ENCODE peak calls at places on chromosome 7, in seven cellular contexts. N is brain microvascular endothelial cell; B is iPS DF 6.9; K is GM23338; H is astrocyte of the spinal cord; Z is GM12864; W is CD4-positive, alpha-beta memory T cell. O is an unnamed sample.

GRCh38 chr7:65381742-65382141 is 8.1 kb downstream of the ZNF92 start:
- DNase-seq in Z (no peak), W (no peak), N (no peak), H (no peak), K (peak), B (no peak), O (no peak)

GRCh38 chr7:16933296-16934248 is 51.8 kb upstream of the AGR3 start:
- DNase-seq in H (no peak), N (no peak), B (no peak), K (no peak), W (no peak), Z (no peak), O (no peak)

GRCh38 chr7:28686418-28686800 is 271.7 kb downstream of the TRIL start:
- DNase-seq in Z (no peak), N (peak), K (peak), W (no peak), H (peak), B (no peak), O (peak)

GRCh38 chr7:111802194-111802785 is 240.0 kb upstream of the IMMP2L start:
- DNase-seq in H (no peak), N (no peak), B (no peak), W (no peak), K (no peak), Z (no peak), O (no peak)

GRCh38 chr7:95906871-95907270 is 134.5 kb downstream of the DYNC1I1 start:
- DNase-seq in H (no peak), B (no peak), K (peak), Z (no peak), W (no peak), N (no peak), O (no peak)

GRCh38 chr7:140696679-140697446 is at the start of gene NDUFB2:
- DNase-seq in Z (peak), H (peak), B (peak), W (peak), K (peak), N (peak), O (peak)

GRCh38 chr7:36155811-36156361 is 2.8 kb downstream of the EEPD1 start:
- DNase-seq in B (no peak), N (no peak), H (peak), Z (no peak), W (no peak), K (peak), O (peak)

GRCh38 chr7:1120791-1121190 is 32.9 kb downstream of the GPER1 start:
- DNase-seq in H (no peak), K (no peak), B (no peak), N (no peak), W (no peak), Z (no peak), O (no peak)

GRCh38 chr7:122989577-122989976 is 5.9 kb downstream of the TAS2R16 start:
- DNase-seq in W (no peak), H (no peak), N (no peak), Z (no peak), K (no peak), B (no peak), O (no peak)

GRCh38 chr7:148979827-148980226 is 48.5 kb downstream of the PDIA4 start:
- DNase-seq in K (no peak), Z (no peak), H (no peak), W (peak), N (no peak), B (no peak), O (no peak)

GRCh38 chr7:128940494-128941322 is 3.0 kb downstream of the IRF5 start:
- DNase-seq in B (no peak), Z (peak), W (peak), H (no peak), K (no peak), N (no peak), O (peak)

GRCh38 chr7:5457245-5457735 is 33.7 kb upstream of the TNRC18 start:
- DNase-seq in Z (no peak), N (no peak), B (no peak), H (no peak), K (no peak), W (no peak), O (peak)

GRCh38 chr7:24869572-24869971 is 110.4 kb downstream of the OSBPL3 start:
- DNase-seq in Z (no peak), H (peak), B (no peak), K (no peak), N (no peak), W (no peak), O (no peak)

GRCh38 chr7:109449760-109450159 is 880.1 kb downstream of the DNAJB9 start:
- DNase-seq in N (no peak), W (no peak), H (no peak), B (no peak), Z (no peak), K (peak), O (no peak)

GRCh38 chr7:84218681-84219080 is 24.1 kb upstream of the SEMA3A start:
- DNase-seq in W (no peak), Z (no peak), N (peak), H (peak), K (no peak), B (no peak), O (no peak)

GRCh38 chr7:15686957-15687644 is 618 bp upstream of the MEOX2 start:
- DNase-seq in W (no peak), K (peak), B (no peak), N (no peak), H (no peak), Z (no peak), O (peak)

GRCh38 chr7:15686209-15686956 is at the start of gene MEOX2:
- DNase-seq in Z (no peak), N (peak), B (no peak), K (peak), W (no peak), H (peak), O (peak)

GRCh38 chr7:15685358-15686181 is 913 bp downstream of the MEOX2 start:
- DNase-seq in K (peak), N (no peak), W (no peak), H (peak), B (no peak), Z (no peak), O (peak)

GRCh38 chr7:15684834-15685233 is 1.6 kb downstream of the MEOX2 start:
- DNase-seq in N (no peak), K (peak), Z (no peak), B (no peak), W (no peak), H (no peak), O (peak)

GRCh38 chr7:15687645-15688025 is 1.2 kb upstream of the MEOX2 start:
- DNase-seq in B (no peak), K (peak), W (no peak), N (no peak), H (no peak), Z (no peak), O (peak)
- H3K4me3 ChIP-seq in B (no peak), K (peak), W (no peak), N (peak), H (peak), Z (no peak), O (peak)

GRCh38 chr7:131111792-131112191 is 215.9 kb upstream of the MKLN1 start:
- DNase-seq in B (no peak), N (no peak), Z (no peak), H (no peak), W (no peak), K (no peak), O (no peak)
- H3K4me3 ChIP-seq in B (no peak), N (no peak), Z (no peak), H (no peak), W (no peak), K (no peak), O (no peak)

DNA sequence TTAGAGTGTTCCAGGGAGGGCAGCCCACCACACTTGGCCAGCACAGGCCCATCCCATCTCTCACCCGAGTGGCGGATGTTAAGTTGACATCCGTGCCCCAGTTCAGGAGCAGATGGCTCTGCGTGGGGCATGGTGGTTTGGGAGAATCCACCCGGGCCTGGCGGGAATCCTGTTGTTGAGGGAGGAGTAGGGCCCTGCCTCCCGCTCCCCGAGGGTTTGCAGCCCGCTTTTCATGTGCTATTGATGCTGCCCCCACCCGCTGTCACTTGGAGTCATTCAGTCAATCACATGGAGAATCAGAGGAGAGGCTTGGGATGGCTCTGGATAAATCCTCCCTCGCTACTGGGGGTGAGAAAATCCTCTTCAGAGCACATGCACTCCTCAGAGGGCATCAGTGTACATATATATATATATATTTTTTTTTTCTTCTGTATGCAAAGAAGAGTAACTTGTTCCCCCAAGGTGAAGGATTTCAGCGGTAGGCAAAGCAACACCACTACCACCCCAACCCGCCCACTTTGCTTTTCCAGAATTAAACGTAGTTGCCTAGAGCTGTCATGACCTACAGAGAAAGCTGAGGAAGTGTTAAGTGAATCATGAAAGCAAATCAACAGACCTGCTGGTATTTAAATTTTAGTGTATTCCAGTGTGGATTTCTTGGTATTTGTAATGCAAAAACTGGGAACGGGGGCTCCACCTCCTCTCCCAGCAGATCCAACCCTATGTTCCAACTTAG is 450.7 kb upstream of the GALNT17 start:
- DNase-seq in Z (no peak), H (no peak), W (no peak), B (no peak), N (no peak), K (peak), O (peak)
- H3K4me3 ChIP-seq in Z (peak), H (no peak), W (no peak), B (no peak), N (no peak), K (peak), O (no peak)

DNA sequence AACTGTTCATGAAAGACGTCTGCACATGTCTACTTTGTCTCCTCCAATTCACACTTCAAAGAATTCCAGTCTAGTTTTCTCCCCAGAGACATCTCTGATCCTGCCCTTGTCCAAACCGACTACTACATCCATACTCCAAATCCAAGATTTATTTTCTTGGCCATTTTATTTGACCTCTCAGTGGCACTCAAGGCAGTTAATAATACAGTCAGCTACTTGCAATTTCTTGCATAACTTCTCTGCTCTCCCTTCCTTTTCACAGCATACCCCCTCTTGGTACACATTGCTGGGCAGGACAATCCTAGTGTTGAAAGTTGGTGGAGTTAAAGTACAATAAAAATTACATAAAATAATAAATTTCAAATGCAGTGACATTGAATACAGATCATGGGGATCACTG is 170.9 kb upstream of the INHBA start:
- DNase-seq in W (no peak), H (no peak), K (no peak), N (no peak), B (no peak), Z (no peak), O (no peak)
- H3K4me3 ChIP-seq in W (no peak), H (no peak), K (no peak), N (no peak), B (no peak), Z (no peak), O (no peak)

DNA sequence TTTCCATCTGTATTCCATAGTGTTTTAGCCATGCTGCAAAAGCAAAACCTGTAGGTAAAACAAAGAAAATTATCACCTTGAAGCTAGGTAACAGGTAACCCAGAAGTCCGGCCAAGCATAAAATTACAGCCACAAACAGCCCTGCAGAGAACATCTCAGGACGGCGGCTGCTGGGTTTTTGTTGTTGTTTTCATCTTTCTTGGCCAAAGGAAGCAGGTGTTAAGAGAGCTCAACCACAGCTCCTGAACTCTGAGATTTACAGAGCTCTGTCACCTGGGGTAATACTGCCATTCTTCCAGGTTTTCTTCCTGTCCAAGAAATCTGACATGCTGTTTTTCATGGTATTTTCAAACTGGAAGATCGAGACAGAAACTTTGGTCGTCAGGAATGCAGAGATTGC is 847 bp upstream of the SCIN start:
- DNase-seq in H (no peak), N (no peak), Z (no peak), K (peak), W (no peak), B (no peak), O (peak)
- H3K4me3 ChIP-seq in H (no peak), N (no peak), Z (peak), K (peak), W (no peak), B (no peak), O (no peak)

O was measured in H7.